ENCODE peak calls at places on chromosomes 16 and 17, in four cellular contexts. J is HepG2, P is K562, T is GM12878. M is an unnamed sample.

GRCh38 chr16:69818811-69819587 is 56.9 kb downstream of the WWP2 start:
- DNase-seq in J (no peak), P (no peak), T (no peak), M (no peak)

GRCh38 chr16:8370374-8371015 is 219.8 kb downstream of the TMEM114 start:
- DNase-seq in J (peak), P (no peak), T (no peak), M (no peak)

GRCh38 chr17:29393451-29393850 is 3.3 kb downstream of the TAOK1 start:
- DNase-seq in J (no peak), P (no peak), T (no peak), M (no peak)

GRCh38 chr17:20302191-20302917 is 165.0 kb downstream of the LGALS9B start:
- DNase-seq in J (no peak), P (no peak), T (no peak), M (no peak)

GRCh38 chr16:27242398-27242797 is 26.2 kb downstream of the NSMCE1 start:
- DNase-seq in J (no peak), P (no peak), T (no peak), M (no peak)

GRCh38 chr17:36722121-36722902 is 120.9 kb downstream of the MRM1 start:
- DNase-seq in J (no peak), P (peak), T (no peak), M (peak)

GRCh38 chr17:76134911-76135809 is 5.9 kb downstream of the FOXJ1 start:
- DNase-seq in J (no peak), P (no peak), T (no peak), M (no peak)

GRCh38 chr17:65564793-65565192 is 3.3 kb upstream of the AXIN2 start:
- DNase-seq in J (peak), P (no peak), T (no peak), M (no peak)

GRCh38 chr16:30521873-30522641 is 4.3 kb downstream of the ZNF768 start:
- DNase-seq in J (peak), P (no peak), T (no peak), M (no peak)

GRCh38 chr16:23597003-23597756 is 1.1 kb upstream of the NDUFAB1 start:
- DNase-seq in J (peak), P (peak), T (no peak), M (peak)

GRCh38 chr17:14986127-14986526 is 279.0 kb downstream of the PMP22 start:
- DNase-seq in J (no peak), P (no peak), T (no peak), M (no peak)

GRCh38 chr16:35559911-35560636 is 2100.7 kb downstream of the TP53TG3F start:
- DNase-seq in J (no peak), P (no peak), T (no peak), M (no peak)

GRCh38 chr17:41505836-41506767 is 690 bp upstream of the KRT13 start:
- DNase-seq in J (no peak), P (peak), T (no peak), M (no peak)

GRCh38 chr17:78430892-78431691 is 52.6 kb downstream of the PGS1 start:
- DNase-seq in J (no peak), P (no peak), T (no peak), M (no peak)

GRCh38 chr17:7014995-7015586 is 2.7 kb downstream of the RNASEK start:
- DNase-seq in J (no peak), P (no peak), T (peak), M (no peak)

GRCh38 chr16:84543931-84544776 is 39.7 kb upstream of the MEAK7 start:
- DNase-seq in J (no peak), P (no peak), T (no peak), M (no peak)

GRCh38 chr17:78437508-78438169 is 59.2 kb downstream of the PGS1 start:
- DNase-seq in J (no peak), P (no peak), T (no peak), M (no peak)

GRCh38 chr16:14180431-14181059 is 109.4 kb downstream of the MRTFB start:
- DNase-seq in J (no peak), P (no peak), T (no peak), M (no peak)

GRCh38 chr16:12458591-12459400 is 344.9 kb downstream of the CPPED1 start:
- DNase-seq in J (no peak), P (no peak), T (no peak), M (no peak)

GRCh38 chr16:75385507-75386152 is 47.7 kb downstream of the CFDP1 start:
- DNase-seq in J (peak), P (peak), T (peak), M (peak)

GRCh38 chr16:80527297-80527696 is 13.5 kb upstream of the DYNLRB2 start:
- DNase-seq in J (peak), P (peak), T (no peak), M (peak)

GRCh38 chr17:73091770-73092517 is 544 bp downstream of the SLC39A11 start:
- DNase-seq in J (peak), P (peak), T (no peak), M (peak)

GRCh38 chr16:1610071-1610840 is 1.6 kb downstream of the IFT140 start:
- DNase-seq in J (peak), P (peak), T (peak), M (peak)

GRCh38 chr17:6374761-6375312 is 60.1 kb downstream of the AIPL1 start:
- DNase-seq in J (no peak), P (peak), T (no peak), M (no peak)

GRCh38 chr16:70750893-70751467 is 50.0 kb downstream of the VAC14 start:
- DNase-seq in J (no peak), P (no peak), T (no peak), M (no peak)

GRCh38 chr16:11224096-11224893 is 31.7 kb downstream of the SOCS1 start:
- DNase-seq in J (peak), P (peak), T (peak), M (no peak)

GRCh38 chr17:67606896-67607604 is 110.7 kb upstream of the NOL11 start:
- DNase-seq in J (no peak), P (no peak), T (no peak), M (no peak)

GRCh38 chr17:67610061-67610460 is 107.7 kb upstream of the NOL11 start:
- DNase-seq in J (no peak), P (no peak), T (no peak), M (no peak)

GRCh38 chr17:67606471-67606870 is 111.3 kb upstream of the NOL11 start:
- DNase-seq in J (no peak), P (no peak), T (no peak), M (no peak)

GRCh38 chr17:67605259-67605912 is 112.3 kb upstream of the NOL11 start:
- DNase-seq in J (no peak), P (no peak), T (no peak), M (no peak)

DNA sequence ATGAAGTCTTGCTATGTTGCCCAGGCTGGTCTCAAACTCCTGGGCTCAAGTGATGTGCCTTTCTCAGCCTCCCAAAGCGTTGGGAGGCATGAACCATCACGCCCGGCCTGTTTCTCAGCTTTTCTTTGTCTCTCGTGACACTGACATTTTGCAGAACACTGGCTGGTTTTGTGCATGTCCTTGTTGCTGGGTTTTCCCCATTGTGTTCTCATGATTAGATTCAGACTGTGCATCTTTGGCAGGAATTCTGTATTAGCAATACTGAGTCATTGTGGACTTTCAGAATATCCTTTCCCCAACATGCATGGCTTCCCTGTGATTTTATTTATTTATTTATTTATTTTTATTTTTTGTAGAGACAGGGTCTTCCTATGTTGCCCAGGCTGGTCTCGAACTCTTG is 109.0 kb upstream of the NOL11 start:
- DNase-seq in J (no peak), P (no peak), T (no peak), M (no peak)
- TF ChIP-seq TARDBP in J (no peak), P (no peak), T (no peak), M (no peak)

GRCh38 chr16:4531816-4532215 is 6.8 kb downstream of the CDIP1 start:
- DNase-seq in J (no peak), P (no peak), T (no peak), M (no peak)

GRCh38 chr16:4525634-4526277 is 12.8 kb downstream of the CDIP1 start:
- DNase-seq in J (no peak), P (no peak), T (no peak), M (no peak)

GRCh38 chr16:4532238-4532637 is 6.3 kb downstream of the CDIP1 start:
- DNase-seq in J (no peak), P (no peak), T (no peak), M (no peak)

GRCh38 chr16:4533490-4533889 is 5.1 kb downstream of the CDIP1 start:
- DNase-seq in J (no peak), P (no peak), T (no peak), M (no peak)

GRCh38 chr16:4529085-4530060 is 9.2 kb downstream of the CDIP1 start:
- DNase-seq in J (no peak), P (no peak), T (peak), M (peak)
- TF ChIP-seq BHLHE40 in J (no peak), P (no peak), T (peak), M (no peak)

DNA sequence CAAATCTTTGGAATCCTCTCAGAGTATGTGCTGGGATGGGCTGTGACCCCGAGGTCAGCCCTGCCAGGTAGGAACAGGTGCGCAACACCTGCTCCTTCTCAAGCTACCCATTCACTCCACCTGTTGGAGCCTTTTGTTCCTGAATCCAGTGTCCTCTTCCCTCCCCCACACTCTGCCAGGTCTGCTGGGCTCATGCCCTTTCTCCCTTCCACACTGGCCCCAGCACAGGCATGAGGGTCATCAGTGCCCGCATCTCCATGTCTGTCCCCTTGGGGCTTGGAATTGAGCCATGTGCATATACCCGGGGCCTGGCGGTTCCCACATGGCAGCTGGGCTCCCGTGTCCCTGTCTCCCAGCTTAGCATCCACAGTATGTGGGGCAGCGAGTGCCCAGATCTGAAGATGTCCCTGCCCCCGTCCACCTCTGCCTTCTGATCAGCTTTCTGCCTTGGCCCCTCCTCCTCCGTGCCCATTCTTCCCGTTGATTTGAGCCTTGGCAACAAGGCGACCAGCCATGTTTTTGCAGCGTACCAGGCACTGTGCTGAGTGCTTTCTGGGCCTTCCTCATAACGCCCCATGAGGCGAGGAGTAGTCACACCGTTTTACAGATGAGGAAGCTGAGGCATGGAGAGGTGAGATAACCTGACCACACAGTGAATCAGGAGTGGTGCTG is 102.2 kb downstream of the RAP1GAP2 start:
- DNase-seq in J (no peak), P (no peak), T (no peak), M (no peak)
- TF ChIP-seq FOXM1 in J (no peak), P (no peak), T (no peak), M (no peak)

DNA sequence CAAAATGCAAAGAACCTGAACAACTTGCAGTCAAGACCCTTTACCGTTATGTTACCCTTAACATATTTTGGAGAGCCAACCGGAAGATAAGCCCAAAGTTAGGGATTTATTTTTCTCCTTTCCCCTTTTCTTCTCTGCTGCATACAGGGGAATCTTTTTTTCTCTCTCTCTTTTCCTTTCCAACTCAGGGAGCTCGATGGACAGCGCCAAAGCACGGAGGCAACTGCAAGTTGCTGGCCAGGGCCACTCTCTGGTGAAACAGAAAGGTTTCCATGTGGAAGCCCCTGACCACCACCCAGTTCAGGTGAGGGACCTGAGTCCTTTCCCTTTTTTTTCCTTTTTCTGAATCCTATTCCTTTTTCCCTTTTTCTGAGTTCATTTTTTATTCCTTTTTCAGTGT is 98.8 kb upstream of the COX10 start:
- DNase-seq in J (no peak), P (no peak), T (no peak), M (no peak)
- TF ChIP-seq TARDBP in J (no peak), P (no peak), T (no peak), M (no peak)

DNA sequence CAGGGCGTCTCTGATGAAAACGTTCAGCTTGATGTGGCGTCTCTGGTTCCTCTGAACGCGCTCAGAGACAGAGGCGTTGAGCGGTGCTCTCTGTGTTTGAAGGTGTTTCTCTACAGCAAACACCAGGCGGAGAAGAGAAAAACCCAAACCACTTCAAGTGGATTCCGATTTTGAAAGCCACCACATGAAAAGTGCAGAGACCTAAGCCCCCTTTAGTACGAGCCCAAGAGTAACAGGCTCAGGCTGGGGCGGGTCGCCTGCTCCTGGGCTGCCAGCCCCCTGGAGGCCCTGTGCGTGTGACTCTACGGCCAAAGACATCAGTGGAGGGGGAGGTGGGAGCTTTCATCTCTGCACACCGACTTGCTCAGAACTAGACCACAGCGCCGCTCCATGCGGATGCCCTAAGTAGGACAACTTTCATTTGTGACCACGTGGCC is 328.4 kb downstream of the MAF start:
- DNase-seq in J (no peak), P (no peak), T (no peak), M (no peak)
- TF ChIP-seq BHLHE40 in J (no peak), P (no peak), T (no peak), M (no peak)

GRCh38 chr16:19136549-19137196 is 22.9 kb downstream of the ITPRIPL2 start:
- DNase-seq in J (no peak), P (no peak), T (no peak), M (no peak)
- TF ChIP-seq FOXM1 in J (no peak), P (no peak), T (no peak), M (no peak)

M was measured in HEK293T.